ENCODE peak calls at places on chromosomes 12 and 14, in four cellular contexts. One of them, this sample, is unnamed.

GRCh38 chr14:104429291-104429861 is 150.2 kb upstream of the C14orf180 start:
- DNase-seq in HCT116: no peak
- DNase-seq in esophagus squamous epithelium: no peak
- DNase-seq in cardiac fibroblast: no peak
- DNase-seq in this sample: no peak

GRCh38 chr12:67671419-67671818 is 22.9 kb downstream of the DYRK2 start:
- DNase-seq in HCT116: no peak
- DNase-seq in esophagus squamous epithelium: no peak
- DNase-seq in cardiac fibroblast: peak
- DNase-seq in this sample: peak

GRCh38 chr12:38906482-38907170 is 1.2 kb upstream of the CPNE8 start:
- DNase-seq in esophagus squamous epithelium: peak
- DNase-seq in HCT116: peak
- DNase-seq in cardiac fibroblast: peak
- DNase-seq in this sample: peak

GRCh38 chr12:69510176-69510827 is 40.1 kb downstream of the FRS2 start:
- DNase-seq in cardiac fibroblast: no peak
- DNase-seq in esophagus squamous epithelium: no peak
- DNase-seq in HCT116: no peak
- DNase-seq in this sample: no peak

GRCh38 chr14:72154645-72155378 is 222.6 kb downstream of the RGS6 start:
- DNase-seq in HCT116: no peak
- DNase-seq in esophagus squamous epithelium: no peak
- DNase-seq in cardiac fibroblast: no peak
- DNase-seq in this sample: no peak

GRCh38 chr14:89911018-89911919 is 43.3 kb downstream of the EFCAB11 start:
- DNase-seq in esophagus squamous epithelium: no peak
- DNase-seq in cardiac fibroblast: peak
- DNase-seq in HCT116: no peak
- DNase-seq in this sample: peak

GRCh38 chr12:132561784-132562156 is 48.6 kb downstream of the LRCOL1 start:
- DNase-seq in esophagus squamous epithelium: no peak
- DNase-seq in cardiac fibroblast: no peak
- DNase-seq in HCT116: no peak
- DNase-seq in this sample: peak

GRCh38 chr14:48350971-48351370 is 675.6 kb upstream of the MDGA2 start:
- DNase-seq in esophagus squamous epithelium: no peak
- DNase-seq in HCT116: no peak
- DNase-seq in cardiac fibroblast: no peak
- DNase-seq in this sample: peak

DNA sequence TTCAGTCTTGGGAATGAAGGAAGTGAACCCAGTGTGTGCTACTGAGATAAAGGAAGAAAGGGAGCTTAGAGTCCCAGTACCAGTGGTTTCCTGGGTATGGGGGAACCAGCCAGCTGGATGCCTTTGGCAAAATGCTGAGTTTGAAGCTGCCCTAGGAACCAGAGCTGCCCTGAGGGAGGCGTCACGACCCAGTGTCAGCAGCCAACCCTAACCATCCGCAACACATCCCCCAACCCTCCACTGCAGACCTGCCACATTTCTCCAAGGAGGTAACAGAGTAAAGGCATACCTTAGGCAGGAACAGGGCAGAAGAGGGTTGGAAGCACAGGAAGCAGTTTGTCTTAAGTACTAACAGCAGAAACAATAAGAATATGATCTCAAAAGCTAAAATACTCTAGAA is 28.6 kb downstream of the PRDM4 start:
- DNase-seq in esophagus squamous epithelium: no peak
- DNase-seq in cardiac fibroblast: no peak
- DNase-seq in HCT116: no peak
- DNase-seq in this sample: peak
- H3K4me3 ChIP-seq in esophagus squamous epithelium: no peak
- H3K4me3 ChIP-seq in cardiac fibroblast: no peak
- H3K4me3 ChIP-seq in HCT116: no peak
- H3K4me3 ChIP-seq in this sample: no peak

GRCh38 chr12:123942277-123942653 is 30.4 kb downstream of the CCDC92 start:
- DNase-seq in cardiac fibroblast: peak
- DNase-seq in esophagus squamous epithelium: no peak
- DNase-seq in HCT116: no peak
- DNase-seq in this sample: no peak
- H3K4me3 ChIP-seq in cardiac fibroblast: no peak
- H3K4me3 ChIP-seq in esophagus squamous epithelium: no peak
- H3K4me3 ChIP-seq in HCT116: no peak
- H3K4me3 ChIP-seq in this sample: no peak

DNA sequence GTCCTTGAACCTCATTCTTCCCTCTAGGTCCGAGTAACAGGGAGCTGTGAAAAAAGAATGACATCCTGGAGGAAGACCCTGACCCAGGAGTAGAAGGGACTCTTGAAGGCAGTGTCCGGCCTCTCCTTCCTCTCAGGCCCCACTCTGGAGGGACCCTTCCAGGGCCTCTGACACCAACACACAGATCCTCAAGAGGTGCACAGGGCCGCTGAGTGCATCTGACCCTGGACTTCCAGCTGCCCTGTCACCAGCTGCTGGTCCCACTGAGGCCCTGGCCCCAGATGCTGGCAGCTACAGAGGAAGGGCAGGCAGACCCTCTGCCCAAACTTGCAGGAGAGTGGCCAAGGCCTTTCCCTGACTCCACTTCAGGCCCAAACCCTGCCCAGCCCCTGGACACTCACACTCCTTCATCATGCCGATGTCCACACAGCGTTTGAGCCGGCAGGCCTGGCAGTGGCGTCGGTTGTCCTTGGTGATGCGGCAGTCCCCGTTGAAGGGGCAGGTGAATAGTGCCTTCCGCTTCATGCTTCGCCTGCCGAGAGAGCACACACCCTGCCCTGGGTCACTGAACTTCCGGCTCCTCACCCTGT is 40.1 kb downstream of the VDR start:
- DNase-seq in cardiac fibroblast: no peak
- DNase-seq in HCT116: no peak
- DNase-seq in esophagus squamous epithelium: no peak
- DNase-seq in this sample: no peak
- H3K4me3 ChIP-seq in cardiac fibroblast: no peak
- H3K4me3 ChIP-seq in HCT116: no peak
- H3K4me3 ChIP-seq in esophagus squamous epithelium: no peak
- H3K4me3 ChIP-seq in this sample: no peak

DNA sequence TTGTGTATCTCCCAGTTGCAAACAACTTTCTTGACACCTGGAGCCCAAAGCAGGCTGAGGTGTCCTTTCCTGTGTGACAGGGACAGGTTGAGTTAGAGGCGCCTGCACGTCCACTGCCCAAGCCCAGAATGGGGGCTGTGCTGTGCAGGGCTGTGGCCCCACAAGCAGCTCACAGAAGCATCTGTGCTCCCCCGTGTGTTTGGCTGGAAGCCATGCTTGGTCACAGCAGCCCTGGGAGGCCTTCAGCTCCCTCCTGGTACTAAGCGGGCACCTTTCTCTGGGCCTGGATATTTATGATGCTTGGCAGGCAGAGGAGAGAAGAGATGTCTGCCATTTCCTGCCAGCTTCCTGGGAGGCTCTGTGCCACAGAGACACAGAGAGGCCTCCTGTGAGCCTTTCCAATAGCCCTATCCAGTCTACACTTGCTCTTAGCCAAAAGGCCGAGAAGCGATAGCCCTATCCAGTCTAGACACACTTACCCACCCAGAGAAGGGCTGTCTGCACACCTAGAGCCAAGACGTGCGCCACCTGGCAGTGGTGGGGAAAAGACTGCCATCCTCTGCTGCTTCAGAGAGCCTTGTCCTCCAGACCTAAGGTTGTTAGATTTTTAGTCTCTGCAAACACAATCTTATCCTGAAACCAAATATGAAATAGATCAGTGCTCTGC is 117.4 kb downstream of the GCH1 start:
- DNase-seq in cardiac fibroblast: no peak
- DNase-seq in HCT116: no peak
- DNase-seq in esophagus squamous epithelium: no peak
- DNase-seq in this sample: no peak
- H3K4me3 ChIP-seq in cardiac fibroblast: no peak
- H3K4me3 ChIP-seq in HCT116: no peak
- H3K4me3 ChIP-seq in esophagus squamous epithelium: no peak
- H3K4me3 ChIP-seq in this sample: no peak

DNA sequence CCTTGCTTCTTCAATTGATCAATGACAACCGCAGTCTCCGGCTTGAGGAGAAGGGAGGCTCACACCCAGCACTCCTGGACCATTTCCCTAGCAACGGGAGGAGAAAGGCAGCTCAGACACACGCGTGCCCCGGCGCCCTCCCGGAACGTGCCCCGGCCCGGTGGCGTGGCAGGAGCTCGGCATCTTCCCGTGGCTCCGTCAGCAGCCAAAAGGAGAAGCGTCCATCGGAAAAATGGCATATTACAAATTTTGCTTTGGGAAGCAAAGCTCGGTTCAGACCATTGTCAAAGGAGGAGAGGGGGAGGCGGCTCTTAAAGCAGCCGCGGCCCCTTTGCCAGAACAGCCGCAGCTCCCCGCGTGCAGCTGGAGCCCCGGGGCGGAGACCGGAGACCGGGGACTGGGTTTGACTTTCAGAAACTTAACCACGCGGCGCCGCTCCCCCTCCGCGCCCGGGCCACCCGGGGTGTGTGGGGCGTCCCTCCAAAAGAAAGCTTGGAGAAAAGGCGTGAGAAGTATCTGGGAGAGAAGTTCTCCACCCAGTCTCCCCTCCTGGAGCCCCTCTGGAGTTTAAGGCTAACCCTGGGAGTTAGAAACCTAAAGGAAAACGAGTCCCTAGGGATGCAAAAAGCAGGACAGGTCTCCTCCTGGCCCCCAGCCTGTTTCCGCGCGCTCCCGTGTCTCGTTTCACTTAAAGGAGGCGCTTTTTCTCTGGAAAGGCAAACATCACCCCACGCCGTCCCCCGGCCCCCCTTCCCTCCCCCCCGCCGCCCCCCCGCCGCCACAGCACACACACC is 532 bp downstream of the PPFIA2 start:
- DNase-seq in HCT116: no peak
- DNase-seq in cardiac fibroblast: peak
- DNase-seq in esophagus squamous epithelium: no peak
- DNase-seq in this sample: peak
- H3K4me3 ChIP-seq in HCT116: peak
- H3K4me3 ChIP-seq in cardiac fibroblast: peak
- H3K4me3 ChIP-seq in esophagus squamous epithelium: peak
- H3K4me3 ChIP-seq in this sample: peak

GRCh38 chr14:23547924-23548323 is 3.6 kb downstream of the ZFHX2 start:
- DNase-seq in cardiac fibroblast: no peak
- DNase-seq in esophagus squamous epithelium: no peak
- DNase-seq in HCT116: no peak
- DNase-seq in this sample: peak
- H3K4me3 ChIP-seq in cardiac fibroblast: no peak
- H3K4me3 ChIP-seq in esophagus squamous epithelium: no peak
- H3K4me3 ChIP-seq in HCT116: no peak
- H3K4me3 ChIP-seq in this sample: no peak

GRCh38 chr12:101891462-101891971 is 14.1 kb downstream of the DRAM1 start:
- DNase-seq in esophagus squamous epithelium: no peak
- DNase-seq in cardiac fibroblast: peak
- DNase-seq in HCT116: no peak
- DNase-seq in this sample: no peak
- H3K4me3 ChIP-seq in esophagus squamous epithelium: no peak
- H3K4me3 ChIP-seq in cardiac fibroblast: no peak
- H3K4me3 ChIP-seq in HCT116: no peak
- H3K4me3 ChIP-seq in this sample: no peak

This sample was measured in mesendoderm.